ENCODE peak calls at places on chromosomes 1 and 21, in five cellular contexts. One of them, this sample, is unnamed.

GRCh38 chr1:165849336-165850133 is 22.1 kb downstream of the UCK2 start:
- DNase-seq in H1: no peak
- DNase-seq in GM12891: no peak
- DNase-seq in HepG2: no peak
- DNase-seq in GM12878: no peak
- DNase-seq in this sample: no peak

GRCh38 chr1:36567601-36568341 is 85.1 kb upstream of the CSF3R start:
- DNase-seq in H1: no peak
- DNase-seq in GM12891: no peak
- DNase-seq in HepG2: no peak
- DNase-seq in GM12878: no peak
- DNase-seq in this sample: no peak

GRCh38 chr1:109922326-109922725 is 11.7 kb downstream of the CSF1 start:
- DNase-seq in H1: no peak
- DNase-seq in GM12891: no peak
- DNase-seq in HepG2: no peak
- DNase-seq in GM12878: no peak
- DNase-seq in this sample: no peak

GRCh38 chr1:77036560-77036959 is 169.3 kb downstream of the ST6GALNAC5 start:
- DNase-seq in H1: no peak
- DNase-seq in GM12891: no peak
- DNase-seq in HepG2: no peak
- DNase-seq in GM12878: no peak
- DNase-seq in this sample: no peak

GRCh38 chr1:53066941-53067738 is 5.1 kb downstream of the PODN start:
- DNase-seq in H1: no peak
- DNase-seq in GM12891: no peak
- DNase-seq in HepG2: no peak
- DNase-seq in GM12878: no peak
- DNase-seq in this sample: no peak

GRCh38 chr1:183403386-183403957 is 14.7 kb downstream of the NMNAT2 start:
- DNase-seq in H1: no peak
- DNase-seq in GM12891: no peak
- DNase-seq in HepG2: no peak
- DNase-seq in GM12878: no peak
- DNase-seq in this sample: no peak

GRCh38 chr1:109979489-109980091 is 5.0 kb upstream of the AHCYL1 start:
- DNase-seq in H1: no peak
- DNase-seq in GM12891: no peak
- DNase-seq in HepG2: no peak
- DNase-seq in GM12878: no peak
- DNase-seq in this sample: no peak

GRCh38 chr21:26674324-26674723 is 101.2 kb upstream of the CYYR1 start:
- DNase-seq in H1: no peak
- DNase-seq in GM12891: no peak
- DNase-seq in HepG2: no peak
- DNase-seq in GM12878: no peak
- DNase-seq in this sample: no peak

GRCh38 chr1:48082271-48082925 is 85.2 kb upstream of the TRABD2B start:
- DNase-seq in H1: no peak
- DNase-seq in GM12891: no peak
- DNase-seq in HepG2: no peak
- DNase-seq in GM12878: no peak
- DNase-seq in this sample: no peak

GRCh38 chr1:115099693-115100050 is 10.4 kb upstream of the TSPAN2 start:
- DNase-seq in H1: no peak
- DNase-seq in GM12891: no peak
- DNase-seq in HepG2: no peak
- DNase-seq in GM12878: no peak
- DNase-seq in this sample: no peak

GRCh38 chr1:115098979-115099692 is 9.8 kb upstream of the TSPAN2 start:
- DNase-seq in H1: no peak
- DNase-seq in GM12891: no peak
- DNase-seq in HepG2: no peak
- DNase-seq in GM12878: peak
- DNase-seq in this sample: no peak
- TF ChIP-seq POLR2A in H1: no peak
- TF ChIP-seq POLR2A in GM12891: no peak
- TF ChIP-seq POLR2A in HepG2: no peak
- TF ChIP-seq POLR2A in GM12878: no peak
- TF ChIP-seq POLR2A in this sample: no peak

GRCh38 chr1:28416509-28417194 is 47.1 kb downstream of the PHACTR4 start:
- DNase-seq in H1: no peak
- DNase-seq in GM12891: no peak
- DNase-seq in HepG2: no peak
- DNase-seq in GM12878: no peak
- DNase-seq in this sample: no peak

GRCh38 chr1:28415246-28415645 is 45.7 kb downstream of the PHACTR4 start:
- DNase-seq in H1: no peak
- DNase-seq in GM12891: no peak
- DNase-seq in HepG2: no peak
- DNase-seq in GM12878: no peak
- DNase-seq in this sample: no peak

GRCh38 chr1:28418278-28418637 is 48.7 kb downstream of the PHACTR4 start:
- DNase-seq in H1: no peak
- DNase-seq in GM12891: no peak
- DNase-seq in HepG2: no peak
- DNase-seq in GM12878: no peak
- DNase-seq in this sample: no peak

GRCh38 chr1:28421744-28422143 is 52.2 kb downstream of the PHACTR4 start:
- DNase-seq in H1: no peak
- DNase-seq in GM12891: no peak
- DNase-seq in HepG2: no peak
- DNase-seq in GM12878: no peak
- DNase-seq in this sample: no peak

GRCh38 chr1:28417441-28418277 is 48.1 kb downstream of the PHACTR4 start:
- DNase-seq in H1: no peak
- DNase-seq in GM12891: no peak
- DNase-seq in HepG2: no peak
- DNase-seq in GM12878: no peak
- DNase-seq in this sample: no peak
- TF ChIP-seq TAF1 in H1: no peak
- TF ChIP-seq TAF1 in GM12891: no peak
- TF ChIP-seq TAF1 in HepG2: no peak
- TF ChIP-seq TAF1 in GM12878: no peak
- TF ChIP-seq TAF1 in this sample: no peak

DNA sequence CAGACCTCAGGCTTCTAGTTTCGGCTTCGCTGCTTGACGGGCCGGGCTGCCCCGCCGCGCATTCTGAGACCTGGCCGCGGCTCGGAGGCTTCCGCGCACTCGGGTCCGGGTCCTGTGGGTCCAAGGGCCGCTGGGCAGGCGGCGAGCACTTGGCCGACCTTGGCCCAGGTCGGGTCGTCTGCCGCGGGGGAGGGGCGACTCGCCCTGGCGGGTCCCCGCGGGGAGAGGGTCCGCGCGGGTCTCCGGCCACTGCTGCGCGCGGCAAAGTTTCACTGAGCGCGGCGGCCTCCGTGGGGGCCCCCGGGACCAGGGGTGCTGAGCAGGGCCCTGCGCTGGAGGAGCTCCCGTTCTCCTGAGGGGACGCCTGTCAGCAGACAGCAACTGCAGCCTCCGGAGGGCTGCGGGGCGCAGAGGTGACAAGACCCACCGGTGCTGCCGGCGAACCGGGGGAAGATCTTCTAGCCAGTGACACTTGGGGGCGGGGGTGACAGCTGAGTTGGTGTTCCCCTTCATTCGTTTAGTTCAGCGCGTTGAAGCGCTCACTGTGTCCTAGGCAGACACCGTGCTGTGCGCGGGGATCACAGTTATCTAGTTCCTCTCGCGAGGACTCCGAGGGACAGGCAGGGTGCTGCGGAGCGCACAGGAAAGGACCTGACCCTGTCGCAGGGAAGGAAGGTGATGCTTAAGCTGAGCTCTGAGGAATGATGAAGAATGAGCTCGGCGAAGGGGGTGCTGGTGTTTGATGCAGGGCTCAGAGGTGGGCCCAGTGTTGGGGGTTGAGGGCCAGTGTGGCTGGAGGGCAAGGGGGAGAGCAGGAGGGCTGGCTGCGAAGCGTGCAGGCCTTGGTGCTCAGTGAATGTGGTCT is 725 bp downstream of the MTFR1L start:
- DNase-seq in H1: peak
- DNase-seq in GM12891: peak
- DNase-seq in HepG2: peak
- DNase-seq in GM12878: peak
- DNase-seq in this sample: peak
- TF ChIP-seq POLR2AphosphoS5 in H1: no peak
- TF ChIP-seq POLR2AphosphoS5 in GM12891: peak
- TF ChIP-seq POLR2AphosphoS5 in HepG2: peak
- TF ChIP-seq POLR2AphosphoS5 in GM12878: peak
- TF ChIP-seq POLR2AphosphoS5 in this sample: peak

DNA sequence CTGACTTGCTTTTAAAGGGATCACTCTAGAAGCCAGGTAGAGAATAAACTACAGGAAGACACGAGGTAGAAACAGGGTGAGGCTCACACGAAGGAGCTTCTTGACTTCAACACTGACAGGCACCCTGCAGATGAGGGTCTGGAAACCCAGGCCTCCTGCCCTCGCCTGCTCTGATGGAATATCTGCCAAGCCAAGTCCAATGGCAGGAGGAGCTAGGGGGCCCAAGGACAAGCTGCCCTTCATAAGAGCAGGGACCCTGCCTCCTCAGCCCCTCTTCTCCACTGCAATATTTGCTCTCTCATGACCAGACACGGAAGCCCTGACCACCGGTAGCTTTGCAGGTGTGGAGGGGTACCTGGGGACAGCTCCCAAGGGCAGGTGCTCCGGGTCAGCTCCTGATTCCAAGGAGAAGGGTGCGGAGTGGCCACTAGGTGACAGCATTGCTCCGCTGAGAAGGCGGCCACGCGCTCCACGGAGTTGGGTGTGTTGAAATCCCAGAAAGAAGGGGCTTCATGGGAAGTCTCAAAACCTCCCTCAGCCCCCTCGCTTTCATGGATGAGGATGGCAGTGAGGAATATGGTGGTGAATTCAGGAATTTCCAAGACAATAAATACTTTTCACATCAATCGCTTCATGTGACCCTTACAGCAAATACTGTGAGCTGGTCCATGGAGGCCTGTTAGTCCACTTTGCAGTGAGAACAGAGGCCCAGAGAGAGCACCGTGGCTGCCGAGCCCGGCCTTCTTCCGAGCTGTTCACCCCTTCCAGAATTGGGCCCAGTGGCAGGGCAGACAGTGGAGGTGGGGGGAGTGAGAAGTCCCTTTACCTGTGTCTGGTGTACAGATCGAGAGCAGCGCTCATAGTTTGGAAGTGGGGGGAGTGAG is 33.2 kb upstream of the PAX7 start:
- DNase-seq in H1: peak
- DNase-seq in GM12891: peak
- DNase-seq in HepG2: peak
- DNase-seq in GM12878: no peak
- DNase-seq in this sample: no peak
- TF ChIP-seq POLR2A in H1: no peak
- TF ChIP-seq POLR2A in GM12891: no peak
- TF ChIP-seq POLR2A in HepG2: no peak
- TF ChIP-seq POLR2A in GM12878: no peak
- TF ChIP-seq POLR2A in this sample: no peak

DNA sequence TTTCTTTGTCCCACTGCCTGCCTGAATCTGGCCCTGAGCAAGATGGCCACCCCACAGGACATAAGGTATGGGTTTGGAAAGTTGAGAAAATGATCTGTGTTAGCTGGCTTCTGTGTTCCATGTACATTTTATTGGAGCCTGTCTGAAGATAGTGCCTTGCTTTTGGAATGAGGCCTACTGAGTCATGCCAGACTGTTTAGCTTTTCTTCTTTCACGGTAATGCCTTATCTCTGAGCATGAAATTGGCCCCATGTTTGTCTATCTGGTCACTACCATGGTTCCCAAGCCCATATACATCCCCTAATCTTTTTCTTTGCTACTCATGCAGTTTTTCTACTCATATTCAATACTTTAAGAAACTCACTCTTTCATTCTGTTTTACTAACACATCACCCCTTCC is 85.1 kb upstream of the LMO4 start:
- DNase-seq in H1: no peak
- DNase-seq in GM12891: no peak
- DNase-seq in HepG2: no peak
- DNase-seq in GM12878: no peak
- DNase-seq in this sample: no peak
- TF ChIP-seq TAF1 in H1: no peak
- TF ChIP-seq TAF1 in GM12891: no peak
- TF ChIP-seq TAF1 in HepG2: no peak
- TF ChIP-seq TAF1 in GM12878: no peak
- TF ChIP-seq TAF1 in this sample: no peak

DNA sequence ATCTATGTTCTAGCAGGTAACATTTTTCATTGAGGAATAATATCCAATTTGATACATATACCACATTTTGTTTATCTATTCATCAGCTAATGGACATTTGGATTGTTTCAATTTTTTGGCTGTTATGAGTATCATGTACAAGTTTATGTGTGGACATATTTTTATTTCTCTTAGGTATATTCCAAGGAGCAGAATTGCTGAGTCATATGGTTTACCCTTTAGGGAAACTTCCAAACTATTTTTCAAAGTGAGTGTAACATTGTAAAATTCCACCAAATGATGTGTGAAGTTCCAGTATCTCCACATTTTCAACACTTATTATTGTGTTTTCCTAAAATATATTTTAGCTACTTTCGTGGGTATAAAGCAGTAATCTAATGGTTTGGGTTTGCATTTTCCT is 1789.9 kb downstream of the MRPL39 start:
- DNase-seq in H1: no peak
- DNase-seq in GM12891: no peak
- DNase-seq in HepG2: no peak
- DNase-seq in GM12878: no peak
- DNase-seq in this sample: no peak
- TF ChIP-seq POLR2AphosphoS5 in H1: no peak
- TF ChIP-seq POLR2AphosphoS5 in GM12891: no peak
- TF ChIP-seq POLR2AphosphoS5 in HepG2: no peak
- TF ChIP-seq POLR2AphosphoS5 in GM12878: no peak
- TF ChIP-seq POLR2AphosphoS5 in this sample: no peak

GRCh38 chr1:12433323-12434053 is 184.5 kb downstream of the DHRS3 start:
- DNase-seq in H1: peak
- DNase-seq in GM12891: no peak
- DNase-seq in HepG2: peak
- DNase-seq in GM12878: no peak
- DNase-seq in this sample: no peak
- TF ChIP-seq POLR2A in H1: no peak
- TF ChIP-seq POLR2A in GM12891: no peak
- TF ChIP-seq POLR2A in HepG2: no peak
- TF ChIP-seq POLR2A in GM12878: no peak
- TF ChIP-seq POLR2A in this sample: no peak